ENCODE peak calls at places on chromosome 22, in nine cellular contexts. R is memory B cell; P is stimulated activated CD8-positive, alpha-beta memory T cell treated with anti-CD3 and anti-CD28 coated beads, Interleukin-15, amount 100 ng/mL, for 1 hour; L is activated CD4-positive, alpha-beta T cell treated with anti-CD3 and anti-CD28 coated beads, Interleukin-2, amount 10 ng/mL, durations not matched to agents 7 days and 5 days; O is body of pancreas; T is CD4-positive, CD25-positive, alpha-beta regulatory T cell; F is NCI-H1105; Y is osteocyte; I is smooth muscle cell of the brain vasculature. W is an unnamed sample.

GRCh38 chr22:20117656-20118571 is 888 bp upstream of the TRMT2A start:
- DNase-seq in R (peak; percentile 51), P (no peak), L (peak; percentile 51), O (no peak), T (peak; percentile 36), F (no peak), Y (no peak), I (no peak), W (no peak)

GRCh38 chr22:19879248-19879575 is 24.5 kb upstream of the GNB1L start:
- DNase-seq in R (no peak), P (no peak), L (no peak), O (peak; percentile 6), T (no peak), F (no peak), Y (no peak), I (no peak), W (no peak)

GRCh38 chr22:38295863-38296262 is 21.4 kb downstream of the CSNK1E start:
- DNase-seq in R (no peak), P (no peak), L (no peak), O (no peak), T (no peak), F (no peak), Y (no peak), I (no peak), W (no peak)

GRCh38 chr22:47859891-47860290 is 1097.4 kb downstream of the TBC1D22A start:
- DNase-seq in R (no peak), P (no peak), L (no peak), O (no peak), T (no peak), F (no peak), Y (no peak), I (no peak), W (no peak)

GRCh38 chr22:29478326-29479276 is 1.4 kb upstream of the NEFH start:
- DNase-seq in R (no peak), P (no peak), L (peak; percentile 59), O (peak; percentile 20), T (peak; percentile 26), F (no peak), Y (no peak), I (no peak), W (no peak)

GRCh38 chr22:41576877-41577276 is 12.8 kb downstream of the PMM1 start:
- DNase-seq in R (no peak), P (no peak), L (peak; percentile 56), O (peak; percentile 47), T (peak; percentile 22), F (no peak), Y (no peak), I (no peak), W (no peak)

GRCh38 chr22:17375914-17376614 is 6.8 kb downstream of the CECR2 start:
- DNase-seq in R (no peak), P (no peak), L (no peak), O (no peak), T (no peak), F (no peak), Y (no peak), I (no peak), W (no peak)

GRCh38 chr22:19430890-19431541 is 517 bp downstream of the HIRA start:
- DNase-seq in R (peak; percentile 47), P (no peak), L (peak; percentile 24), O (peak; percentile 43), T (no peak), F (no peak), Y (no peak), I (no peak), W (no peak)

W was measured in SK-N-MC.